ENCODE peak calls at places on chromosomes 12 and 14, in six cellular contexts. V, U, P, A, D and M are unnamed samples. For H3K36me3 and H3K27me3, the result is how much of the 10 kb centered on the place peaks cover.

GRCh38 chr12:6612652-6613014 is 5.5 kb upstream of the CHD4 start:
- DNase-seq in V (no peak), U (peak), P (no peak), D (no peak), A (no peak), M (no peak)

GRCh38 chr12:96237035-96237434 is 42.9 kb downstream of the ELK3 start:
- DNase-seq in U (no peak), A (no peak), V (no peak), P (no peak), D (no peak), M (no peak)

GRCh38 chr12:45205165-45205825 is 10.6 kb upstream of the ANO6 start:
- DNase-seq in P (no peak), D (no peak), U (no peak), V (no peak), A (no peak), M (peak)

GRCh38 chr14:61514006-61514830 is 181.1 kb upstream of the HIF1A start:
- DNase-seq in U (peak), A (no peak), V (no peak), P (no peak), D (peak), M (no peak)

GRCh38 chr12:107393043-107393725 is 292.4 kb upstream of the PWP1 start:
- DNase-seq in D (no peak), V (no peak), P (no peak), A (no peak), U (no peak), M (no peak)

GRCh38 chr12:132523576-132524331 is 33.8 kb downstream of the FBRSL1 start:
- DNase-seq in P (no peak), D (peak), U (peak), A (peak), V (peak), M (peak)

GRCh38 chr12:27008070-27008469 is 6.1 kb downstream of the TM7SF3 start:
- DNase-seq in A (no peak), U (no peak), P (no peak), V (no peak), D (no peak), M (no peak)

GRCh38 chr14:55955175-55955574 is 163.0 kb upstream of the PELI2 start:
- DNase-seq in V (no peak), A (no peak), D (no peak), P (no peak), U (no peak), M (no peak)

GRCh38 chr12:74537126-74537706 is 419 bp upstream of the ATXN7L3B start:
- DNase-seq in P (no peak), D (no peak), U (no peak), A (no peak), V (no peak), M (no peak)

GRCh38 chr14:102645746-102646440 is 53.4 kb downstream of the RCOR1 start:
- DNase-seq in P (no peak), A (no peak), U (no peak), D (no peak), V (no peak), M (no peak)

GRCh38 chr14:105857223-105857815 is 330.9 kb downstream of the TMEM121 start:
- DNase-seq in V (peak), A (peak), D (peak), P (no peak), U (peak), M (no peak)

GRCh38 chr14:65373671-65374039 is 38.9 kb upstream of the FUT8 start:
- DNase-seq in U (no peak), V (no peak), A (no peak), P (no peak), D (no peak), M (no peak)
- TF ChIP-seq CTCF in U (no peak), V (no peak), A (no peak), P (no peak), D (no peak), M (no peak)

GRCh38 chr12:101097829-101098580 is 112.0 kb downstream of the SLC5A8 start:
- DNase-seq in D (no peak), V (no peak), U (no peak), P (no peak), A (no peak), M (no peak)
- H3K36me3 ChIP-seq in D (under half), V (under half), U (under half), P (under half), A (under half), M (under half)

GRCh38 chr12:128323115-128323514 is 56.1 kb downstream of the TMEM132C start:
- DNase-seq in U (no peak), D (no peak), V (no peak), P (no peak), A (no peak), M (no peak)

GRCh38 chr12:128326419-128326818 is 59.4 kb downstream of the TMEM132C start:
- DNase-seq in V (no peak), A (no peak), P (no peak), U (no peak), D (no peak), M (no peak)

GRCh38 chr12:128323526-128323925 is 56.6 kb downstream of the TMEM132C start:
- DNase-seq in U (no peak), P (no peak), V (no peak), D (peak), A (no peak), M (no peak)

GRCh38 chr12:128322341-128322740 is 55.4 kb downstream of the TMEM132C start:
- DNase-seq in V (no peak), P (no peak), A (no peak), U (no peak), D (no peak), M (no peak)

DNA sequence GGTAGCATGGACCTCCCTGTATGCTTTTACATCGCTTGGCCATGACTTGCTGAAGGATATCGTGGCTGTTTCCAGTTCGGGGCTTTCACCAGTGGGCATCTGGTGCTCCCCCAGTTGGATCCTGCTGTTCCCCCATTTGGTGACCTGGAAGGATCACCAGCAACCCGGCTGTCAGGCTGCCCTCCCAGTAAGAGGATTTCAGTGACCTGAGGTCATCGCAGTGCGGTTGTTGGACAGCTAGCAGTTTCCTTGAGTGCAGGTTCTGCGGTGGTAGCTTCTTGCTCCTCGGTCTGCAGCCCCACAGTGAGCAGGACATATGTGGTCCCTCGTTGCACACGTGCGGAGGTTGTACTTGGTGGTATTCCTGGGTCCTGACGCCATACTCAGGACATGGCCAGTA is 58.7 kb downstream of the TMEM132C start:
- DNase-seq in D (no peak), U (no peak), P (no peak), A (no peak), V (no peak), M (no peak)
- H3K27me3 ChIP-seq in D (under half), U (under half), P (under half), A (under half), V (under half), M (under half)

GRCh38 chr14:65408113-65408512 is 4.4 kb upstream of the FUT8 start:
- DNase-seq in A (no peak), D (no peak), P (no peak), U (no peak), V (no peak), M (no peak)
- TF ChIP-seq CTCF in A (no peak), D (no peak), P (no peak), U (no peak), V (no peak), M (no peak)

DNA sequence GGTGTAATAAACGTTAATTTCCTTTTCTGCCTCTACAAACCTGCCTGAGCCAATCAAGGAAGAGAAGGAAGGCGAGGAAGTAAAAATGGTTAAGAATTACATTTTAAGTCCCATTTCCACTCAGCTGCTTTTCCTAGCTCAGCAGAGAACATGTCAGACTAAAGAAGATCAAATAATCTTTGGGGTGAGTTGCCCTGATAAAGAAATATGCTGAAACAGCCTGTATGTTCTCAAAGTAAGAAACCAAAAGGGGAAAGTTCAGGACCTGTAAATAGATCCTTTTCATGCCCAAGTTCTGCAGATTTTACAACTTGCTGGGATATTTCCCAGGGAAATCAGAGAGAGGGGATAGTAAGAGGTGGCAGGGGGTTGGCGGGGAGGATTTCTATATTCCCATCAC is 55.5 kb downstream of the PHLDA1 start:
- DNase-seq in P (no peak), A (no peak), V (no peak), U (no peak), D (no peak), M (no peak)
- H3K36me3 ChIP-seq in P (under half), A (under half), V (under half), U (under half), D (under half), M (under half)